ENCODE peak calls at places on chromosomes 3 and 15, in four cellular contexts. L, K, D and J are unnamed samples.

GRCh38 chr3:17040322-17040721 is 155.6 kb downstream of the PLCL2 start:
- DNase-seq in D (no peak), K (no peak), L (no peak), J (no peak)

GRCh38 chr3:3192481-3192764 is 12.9 kb upstream of the CRBN start:
- DNase-seq in D (no peak), K (no peak), L (no peak), J (no peak)

GRCh38 chr3:41907330-41908073 is 54.4 kb downstream of the ULK4 start:
- DNase-seq in L (no peak), K (no peak), D (no peak), J (no peak)

GRCh38 chr15:81274932-81275341 is 49.0 kb downstream of the STARD5 start:
- DNase-seq in L (peak), K (peak), D (peak), J (peak)

GRCh38 chr3:61960976-61961375 is 399.6 kb downstream of the PTPRG start:
- DNase-seq in K (no peak), D (no peak), L (no peak), J (no peak)

GRCh38 chr3:80618295-80619256 is 850.8 kb upstream of the ROBO1 start:
- DNase-seq in D (no peak), K (no peak), L (peak), J (no peak)

GRCh38 chr15:83871808-83872559 is 218.1 kb downstream of the ADAMTSL3 start:
- DNase-seq in K (no peak), D (peak), L (no peak), J (no peak)

GRCh38 chr15:91956026-91956723 is 102.7 kb downstream of the SLCO3A1 start:
- DNase-seq in L (no peak), K (no peak), D (no peak), J (no peak)

GRCh38 chr3:114451051-114451451 is 157.2 kb downstream of the TIGIT start:
- DNase-seq in L (no peak), K (no peak), D (no peak), J (no peak)

GRCh38 chr3:130517541-130517940 is 564 bp downstream of the COL6A6 start:
- DNase-seq in D (no peak), L (no peak), K (no peak), J (peak)

GRCh38 chr15:72155635-72156616 is 37.7 kb downstream of the SENP8 start:
- DNase-seq in K (peak), D (peak), L (peak), J (peak)

GRCh38 chr3:154779571-154779970 is 300.5 kb upstream of the MME start:
- DNase-seq in L (no peak), D (no peak), K (no peak), J (no peak)

GRCh38 chr3:158642474-158643210 is 1.7 kb upstream of the GFM1 start:
- DNase-seq in K (no peak), L (no peak), D (no peak), J (no peak)

GRCh38 chr15:64426845-64427465 is 33.4 kb upstream of the ZNF609 start:
- DNase-seq in L (peak), D (no peak), K (no peak), J (peak)

GRCh38 chr3:37989821-37990480 is 635 bp upstream of the VILL start:
- DNase-seq in K (no peak), D (no peak), L (no peak), J (no peak)

GRCh38 chr3:13714251-13714916 is 165.5 kb downstream of the FBLN2 start:
- DNase-seq in K (no peak), D (no peak), L (no peak), J (no peak)

GRCh38 chr3:26622634-26623408 is at the start of gene LRRC3B:
- DNase-seq in D (no peak), L (no peak), K (no peak), J (no peak)

GRCh38 chr3:178845446-178846118 is 226.0 kb downstream of the ZMAT3 start:
- DNase-seq in L (no peak), D (no peak), K (no peak), J (no peak)

GRCh38 chr15:101039461-101039860 is 120.3 kb downstream of the LRRK1 start:
- DNase-seq in K (no peak), D (no peak), L (no peak), J (no peak)

GRCh38 chr15:89781055-89781454 is 4.9 kb downstream of the MESP2 start:
- DNase-seq in K (no peak), D (no peak), L (no peak), J (no peak)

GRCh38 chr3:38989932-38990510 is 61.7 kb downstream of the SCN11A start:
- DNase-seq in D (no peak), K (no peak), L (no peak), J (no peak)

GRCh38 chr3:47874438-47874837 is 71.5 kb downstream of the DHX30 start:
- DNase-seq in L (no peak), K (no peak), D (no peak), J (no peak)

GRCh38 chr3:47868306-47868705 is 65.4 kb downstream of the DHX30 start:
- DNase-seq in L (no peak), D (no peak), K (no peak), J (no peak)

GRCh38 chr3:47870156-47870555 is 67.2 kb downstream of the DHX30 start:
- DNase-seq in L (no peak), K (no peak), D (no peak), J (no peak)

GRCh38 chr3:47870702-47871255 is 67.8 kb downstream of the DHX30 start:
- DNase-seq in L (no peak), K (no peak), D (peak), J (no peak)

DNA sequence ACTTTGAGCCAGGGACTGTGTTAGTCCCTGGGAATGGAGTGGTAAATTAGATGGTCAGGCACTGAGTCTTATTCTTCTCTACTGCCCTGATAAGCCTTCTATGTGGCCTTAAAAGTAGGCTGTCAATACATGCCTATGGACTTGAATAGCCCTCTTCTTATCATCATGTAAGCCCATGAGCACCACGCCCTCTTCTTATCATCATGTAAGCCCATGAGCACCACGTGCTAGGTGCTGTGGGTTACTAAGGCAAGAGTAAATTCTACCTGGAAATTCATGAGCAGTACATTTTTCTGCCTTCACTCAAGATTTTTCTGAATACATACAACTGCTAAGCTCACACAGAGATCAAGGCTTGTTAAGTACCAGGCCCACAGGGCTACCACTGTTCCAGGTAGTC is 68.5 kb downstream of the DHX30 start:
- DNase-seq in L (no peak), K (no peak), D (peak), J (no peak)
- TF ChIP-seq RNF2 in L (no peak), K (no peak), D (no peak), J (no peak)

GRCh38 chr15:48978638-48979037 is 14.9 kb upstream of the SHC4 start:
- DNase-seq in K (no peak), D (no peak), L (no peak), J (no peak)
- TF ChIP-seq RNF2 in K (no peak), D (no peak), L (no peak), J (no peak)

DNA sequence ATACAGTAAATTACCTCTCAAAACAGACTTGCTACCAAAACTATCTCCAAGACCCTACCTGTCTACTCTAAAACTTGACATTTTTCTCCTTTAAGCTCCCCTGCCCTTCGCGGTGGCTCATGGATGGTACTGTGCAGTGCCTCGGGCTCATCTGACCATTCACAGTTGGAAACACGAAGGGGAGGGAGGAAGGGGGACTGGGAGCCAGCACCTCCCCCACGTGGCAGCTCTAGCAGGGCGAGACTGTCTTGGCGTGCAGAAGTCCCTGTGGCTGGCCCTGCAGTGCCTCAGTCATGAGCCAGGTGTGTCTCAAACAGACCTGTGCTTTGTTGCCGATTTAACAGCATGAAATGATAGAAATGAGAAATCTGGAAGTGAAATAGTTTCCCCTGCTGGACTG is 372.0 kb downstream of the GABRG3 start:
- DNase-seq in D (no peak), K (no peak), L (no peak), J (no peak)
- TF ChIP-seq RNF2 in D (no peak), K (no peak), L (no peak), J (no peak)

GRCh38 chr15:56837281-56837680 is 81.2 kb upstream of the TCF12 start:
- DNase-seq in L (no peak), K (no peak), D (no peak), J (no peak)
- TF ChIP-seq RNF2 in L (no peak), K (no peak), D (no peak), J (no peak)

DNA sequence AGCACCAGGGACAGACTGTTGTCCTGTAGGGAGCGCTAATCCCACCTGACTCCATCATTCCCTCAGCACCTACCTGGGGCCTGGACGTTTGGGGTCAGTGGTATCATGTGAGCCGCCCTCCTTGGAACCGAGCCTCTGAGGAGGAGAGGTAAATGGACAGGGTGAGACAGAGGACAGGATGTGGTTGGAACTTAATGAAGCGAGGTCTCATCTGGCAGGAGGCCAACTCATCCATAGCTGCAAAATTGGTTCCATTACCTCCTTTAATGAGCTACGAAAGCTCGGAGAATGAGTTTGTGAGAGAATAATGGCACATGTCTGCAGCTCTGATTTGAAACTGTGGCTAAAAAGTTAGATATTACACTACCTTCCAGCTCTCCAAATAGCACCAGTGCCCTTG is 14.0 kb downstream of the MAPKAPK3 start:
- DNase-seq in L (no peak), D (no peak), K (no peak), J (no peak)
- TF ChIP-seq RNF2 in L (no peak), D (no peak), K (no peak), J (no peak)

DNA sequence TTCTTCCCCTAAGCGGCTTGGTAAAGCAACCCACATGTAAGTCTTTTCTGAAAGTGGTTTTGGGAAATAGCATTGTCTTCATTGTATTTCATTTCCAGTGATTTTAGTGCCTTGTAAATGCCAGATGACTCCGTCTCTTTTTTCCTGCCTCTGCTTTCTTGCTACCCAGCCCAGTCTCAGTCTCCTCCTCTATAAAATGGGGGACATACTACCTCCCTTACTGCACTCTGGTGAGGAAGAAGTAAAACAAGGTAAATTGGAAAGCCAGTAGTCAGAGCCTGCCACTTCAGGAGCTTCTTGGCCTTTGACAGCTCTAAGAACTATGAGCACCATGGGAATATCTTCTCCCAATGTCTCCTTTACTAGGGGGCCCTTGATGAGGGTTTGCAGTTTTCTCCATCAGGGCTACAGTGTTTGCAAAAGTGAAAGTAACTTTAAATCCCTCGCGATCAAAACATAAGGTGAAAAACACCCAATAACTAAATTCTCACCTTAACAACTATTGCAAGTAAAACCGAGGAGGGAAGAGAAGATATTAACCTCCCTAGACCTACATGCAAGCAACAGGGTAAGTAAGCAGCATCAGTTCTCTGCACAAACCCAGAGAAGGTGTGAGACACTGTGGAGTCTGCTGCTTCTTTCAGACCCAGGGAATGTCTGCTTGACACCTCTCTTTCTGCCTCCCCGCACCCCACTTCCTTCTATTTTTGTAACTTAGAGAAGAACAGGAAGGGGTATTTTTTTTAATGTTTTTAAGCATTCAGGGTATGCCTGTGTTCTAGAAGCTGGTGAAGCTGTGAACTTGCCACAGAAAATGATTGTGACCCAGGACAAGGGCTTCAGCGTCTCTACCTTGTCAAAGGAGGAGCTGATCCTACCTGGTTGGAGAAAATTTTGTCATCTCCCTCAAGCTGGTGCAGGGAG is 159.1 kb upstream of the EOMES start:
- DNase-seq in L (no peak), K (no peak), D (no peak), J (no peak)
- TF ChIP-seq RNF2 in L (no peak), K (no peak), D (no peak), J (no peak)

GRCh38 chr3:194121881-194122280 is 14.1 kb upstream of the HES1 start:
- DNase-seq in K (no peak), D (no peak), L (peak), J (peak)
- TF ChIP-seq RNF2 in K (no peak), D (no peak), L (no peak), J (no peak)

DNA sequence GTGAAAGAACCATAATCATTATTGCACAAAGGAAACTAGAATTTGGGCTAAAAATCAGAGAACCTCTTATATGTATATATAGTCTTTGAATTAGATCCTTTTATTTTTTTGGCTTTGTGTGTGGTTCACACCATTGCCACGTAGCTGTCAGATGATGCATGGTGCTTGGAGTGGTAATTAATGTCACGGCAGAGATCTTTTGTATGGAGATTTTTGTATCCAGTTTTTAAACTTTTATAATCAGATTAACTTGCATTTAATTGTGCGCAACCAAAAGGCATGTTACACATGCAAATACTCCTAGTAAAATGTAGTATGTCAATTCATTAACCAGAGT is 831 bp downstream of the ABHD10 start:
- DNase-seq in L (no peak), D (no peak), K (no peak), J (no peak)
- TF ChIP-seq RNF2 in L (no peak), D (no peak), K (no peak), J (no peak)

GRCh38 chr3:66499881-66500574 is 794 bp downstream of the LRIG1 start:
- DNase-seq in D (peak), L (no peak), K (no peak), J (peak)
- TF ChIP-seq RNF2 in D (no peak), L (no peak), K (no peak), J (no peak)

DNA sequence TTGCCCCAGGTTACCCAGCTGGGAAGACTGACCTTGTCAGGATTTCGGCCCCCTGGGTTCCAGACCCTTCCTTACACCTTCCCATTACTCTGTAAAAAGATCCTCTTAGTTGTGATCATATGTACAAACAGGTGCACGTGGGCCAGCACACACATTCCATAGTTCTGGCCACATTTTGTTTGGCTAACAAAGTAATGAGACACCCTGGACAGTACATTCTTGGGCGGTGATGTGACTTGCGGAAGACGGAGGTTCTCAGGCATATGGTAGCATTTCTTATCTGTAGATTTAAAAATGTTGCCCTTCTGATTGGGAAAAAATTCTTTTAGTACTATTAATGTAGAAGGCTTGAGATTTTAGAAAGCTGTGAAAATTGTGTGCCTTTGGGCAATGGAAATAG is 205.6 kb upstream of the UBE2E1 start:
- DNase-seq in D (no peak), K (no peak), L (no peak), J (no peak)
- TF ChIP-seq RNF2 in D (no peak), K (no peak), L (no peak), J (no peak)